ENCODE peak calls at places on chromosomes 4 and X, in five cellular contexts. One of them, this sample, is unnamed. For H3K4me1 and H3K36me3, the result is how much of the 10 kb centered on the place peaks cover.

GRCh38 chrX:9676738-9677097 is 88.9 kb downstream of the GPR143 start:
- DNase-seq in adipocyte: no peak
- DNase-seq in neural progenitor cell: no peak
- DNase-seq in fibroblast of lung: no peak
- DNase-seq in endodermal cell: no peak
- DNase-seq in this sample: no peak

GRCh38 chr4:104211657-104212056 is 283.0 kb downstream of the CXXC4 start:
- DNase-seq in adipocyte: no peak
- DNase-seq in neural progenitor cell: no peak
- DNase-seq in fibroblast of lung: no peak
- DNase-seq in endodermal cell: no peak
- DNase-seq in this sample: no peak

GRCh38 chrX:72526534-72527508 is 45.8 kb downstream of the HDAC8 start:
- DNase-seq in adipocyte: no peak
- DNase-seq in neural progenitor cell: no peak
- DNase-seq in fibroblast of lung: peak
- DNase-seq in endodermal cell: no peak
- DNase-seq in this sample: no peak

GRCh38 chr4:140239311-140239710 is 85.3 kb upstream of the MAML3 start:
- DNase-seq in adipocyte: no peak
- DNase-seq in neural progenitor cell: no peak
- DNase-seq in fibroblast of lung: no peak
- DNase-seq in endodermal cell: no peak
- DNase-seq in this sample: no peak

GRCh38 chrX:40755291-40756249 is 20.2 kb upstream of the MED14 start:
- DNase-seq in adipocyte: peak
- DNase-seq in neural progenitor cell: no peak
- DNase-seq in fibroblast of lung: peak
- DNase-seq in endodermal cell: peak
- DNase-seq in this sample: no peak

GRCh38 chr4:42654606-42655005 is 2.3 kb downstream of the ATP8A1 start:
- DNase-seq in adipocyte: peak
- DNase-seq in neural progenitor cell: no peak
- DNase-seq in fibroblast of lung: peak
- DNase-seq in endodermal cell: no peak
- DNase-seq in this sample: peak

GRCh38 chr4:12409507-12410190 is 981.0 kb upstream of the HS3ST1 start:
- DNase-seq in adipocyte: peak
- DNase-seq in neural progenitor cell: no peak
- DNase-seq in fibroblast of lung: peak
- DNase-seq in endodermal cell: no peak
- DNase-seq in this sample: peak

GRCh38 chrX:28920554-28920953 is 333.3 kb downstream of the IL1RAPL1 start:
- DNase-seq in adipocyte: no peak
- DNase-seq in neural progenitor cell: no peak
- DNase-seq in fibroblast of lung: peak
- DNase-seq in endodermal cell: no peak
- DNase-seq in this sample: no peak

GRCh38 chrX:29241831-29242230 is 654.6 kb downstream of the IL1RAPL1 start:
- DNase-seq in adipocyte: no peak
- DNase-seq in neural progenitor cell: no peak
- DNase-seq in fibroblast of lung: peak
- DNase-seq in endodermal cell: no peak
- DNase-seq in this sample: no peak

GRCh38 chr4:8189551-8190466 is 9.3 kb upstream of the SH3TC1 start:
- DNase-seq in adipocyte: no peak
- DNase-seq in neural progenitor cell: no peak
- DNase-seq in fibroblast of lung: no peak
- DNase-seq in endodermal cell: no peak
- DNase-seq in this sample: no peak

GRCh38 chr4:6953751-6954380 is 44.2 kb downstream of the TBC1D14 start:
- DNase-seq in adipocyte: peak
- DNase-seq in neural progenitor cell: peak
- DNase-seq in fibroblast of lung: peak
- DNase-seq in endodermal cell: peak
- DNase-seq in this sample: peak

GRCh38 chrX:107429090-107429489 is 20.4 kb upstream of the FRMPD3 start:
- DNase-seq in adipocyte: no peak
- DNase-seq in neural progenitor cell: peak
- DNase-seq in fibroblast of lung: no peak
- DNase-seq in endodermal cell: peak
- DNase-seq in this sample: no peak

GRCh38 chr4:61320154-61320553 is 120.0 kb downstream of the ADGRL3 start:
- DNase-seq in adipocyte: peak
- DNase-seq in neural progenitor cell: no peak
- DNase-seq in fibroblast of lung: peak
- DNase-seq in endodermal cell: no peak
- DNase-seq in this sample: peak

GRCh38 chr4:22410645-22411247 is 105.1 kb downstream of the ADGRA3 start:
- DNase-seq in adipocyte: peak
- DNase-seq in neural progenitor cell: peak
- DNase-seq in fibroblast of lung: no peak
- DNase-seq in endodermal cell: no peak
- DNase-seq in this sample: no peak

GRCh38 chrX:1534321-1535168 is 2.4 kb downstream of the P2RY8 start:
- DNase-seq in adipocyte: no peak
- DNase-seq in neural progenitor cell: peak
- DNase-seq in fibroblast of lung: no peak
- DNase-seq in endodermal cell: peak
- DNase-seq in this sample: no peak

GRCh38 chrX:3713225-3713936 is at the start of gene PRKX:
- DNase-seq in adipocyte: peak
- DNase-seq in neural progenitor cell: peak
- DNase-seq in fibroblast of lung: peak
- DNase-seq in endodermal cell: peak
- DNase-seq in this sample: peak

GRCh38 chr4:112523764-112524505 is 8.0 kb upstream of the NEUROG2 start:
- DNase-seq in adipocyte: no peak
- DNase-seq in neural progenitor cell: peak
- DNase-seq in fibroblast of lung: no peak
- DNase-seq in endodermal cell: peak
- DNase-seq in this sample: peak

GRCh38 chrX:96314974-96315373 is 369.7 kb upstream of the DIAPH2 start:
- DNase-seq in adipocyte: no peak
- DNase-seq in neural progenitor cell: no peak
- DNase-seq in fibroblast of lung: peak
- DNase-seq in endodermal cell: no peak
- DNase-seq in this sample: peak

GRCh38 chr4:3307060-3307459 is 14.2 kb downstream of the RGS12 start:
- DNase-seq in adipocyte: no peak
- DNase-seq in neural progenitor cell: no peak
- DNase-seq in fibroblast of lung: no peak
- DNase-seq in endodermal cell: peak
- DNase-seq in this sample: no peak

GRCh38 chrX:135973025-135973547 is 702 bp downstream of the MMGT1 start:
- DNase-seq in adipocyte: peak
- DNase-seq in neural progenitor cell: no peak
- DNase-seq in fibroblast of lung: no peak
- DNase-seq in endodermal cell: no peak
- DNase-seq in this sample: peak

GRCh38 chr4:105241456-105241855 is 94.8 kb downstream of the TET2 start:
- DNase-seq in adipocyte: no peak
- DNase-seq in neural progenitor cell: no peak
- DNase-seq in fibroblast of lung: no peak
- DNase-seq in endodermal cell: no peak
- DNase-seq in this sample: no peak

GRCh38 chr4:123083612-123084011 is 161.2 kb upstream of the NUDT6 start:
- DNase-seq in adipocyte: no peak
- DNase-seq in neural progenitor cell: no peak
- DNase-seq in fibroblast of lung: no peak
- DNase-seq in endodermal cell: no peak
- DNase-seq in this sample: no peak

GRCh38 chr4:121789960-121790829 is 10.9 kb upstream of the EXOSC9 start:
- DNase-seq in adipocyte: peak
- DNase-seq in neural progenitor cell: no peak
- DNase-seq in fibroblast of lung: peak
- DNase-seq in endodermal cell: no peak
- DNase-seq in this sample: peak

GRCh38 chr4:121792966-121793365 is 8.2 kb upstream of the EXOSC9 start:
- DNase-seq in adipocyte: no peak
- DNase-seq in neural progenitor cell: no peak
- DNase-seq in fibroblast of lung: no peak
- DNase-seq in endodermal cell: no peak
- DNase-seq in this sample: peak

GRCh38 chr4:121790976-121791375 is 10.1 kb upstream of the EXOSC9 start:
- DNase-seq in adipocyte: no peak
- DNase-seq in neural progenitor cell: no peak
- DNase-seq in fibroblast of lung: peak
- DNase-seq in endodermal cell: no peak
- DNase-seq in this sample: no peak

GRCh38 chr4:121789470-121789869 is 11.7 kb upstream of the EXOSC9 start:
- DNase-seq in adipocyte: peak
- DNase-seq in neural progenitor cell: no peak
- DNase-seq in fibroblast of lung: peak
- DNase-seq in endodermal cell: no peak
- DNase-seq in this sample: no peak

GRCh38 chr4:121791481-121791880 is 9.6 kb upstream of the EXOSC9 start:
- DNase-seq in adipocyte: peak
- DNase-seq in neural progenitor cell: no peak
- DNase-seq in fibroblast of lung: peak
- DNase-seq in endodermal cell: no peak
- DNase-seq in this sample: peak
- H3K4me1 ChIP-seq in adipocyte: under half
- H3K4me1 ChIP-seq in neural progenitor cell: under half
- H3K4me1 ChIP-seq in fibroblast of lung: under half
- H3K4me1 ChIP-seq in endodermal cell: under half
- H3K4me1 ChIP-seq in this sample: under half

DNA sequence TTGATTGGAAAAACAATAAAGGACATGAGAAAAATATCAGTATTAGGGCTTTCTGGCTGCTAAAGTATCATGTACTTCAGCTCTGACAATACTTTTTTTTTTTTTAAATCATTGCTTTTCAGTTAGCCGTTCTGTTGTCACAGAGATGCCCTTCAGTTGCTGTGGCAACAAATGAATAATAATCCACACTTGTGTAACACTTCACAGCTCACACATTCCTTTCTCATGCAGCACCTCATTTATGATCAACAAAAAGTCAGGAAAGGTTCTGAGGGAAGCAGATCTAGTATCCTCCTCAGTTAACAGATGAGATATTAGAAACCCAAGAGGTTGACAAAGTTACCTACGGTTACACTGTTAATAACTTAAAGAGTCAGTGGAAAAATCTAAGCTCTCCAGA is 444.2 kb upstream of the SLIT2 start:
- DNase-seq in adipocyte: no peak
- DNase-seq in neural progenitor cell: no peak
- DNase-seq in fibroblast of lung: peak
- DNase-seq in endodermal cell: no peak
- DNase-seq in this sample: peak
- H3K9ac ChIP-seq in adipocyte: no peak
- H3K9ac ChIP-seq in neural progenitor cell: no peak
- H3K9ac ChIP-seq in fibroblast of lung: no peak
- H3K9ac ChIP-seq in endodermal cell: no peak
- H3K9ac ChIP-seq in this sample: no peak

DNA sequence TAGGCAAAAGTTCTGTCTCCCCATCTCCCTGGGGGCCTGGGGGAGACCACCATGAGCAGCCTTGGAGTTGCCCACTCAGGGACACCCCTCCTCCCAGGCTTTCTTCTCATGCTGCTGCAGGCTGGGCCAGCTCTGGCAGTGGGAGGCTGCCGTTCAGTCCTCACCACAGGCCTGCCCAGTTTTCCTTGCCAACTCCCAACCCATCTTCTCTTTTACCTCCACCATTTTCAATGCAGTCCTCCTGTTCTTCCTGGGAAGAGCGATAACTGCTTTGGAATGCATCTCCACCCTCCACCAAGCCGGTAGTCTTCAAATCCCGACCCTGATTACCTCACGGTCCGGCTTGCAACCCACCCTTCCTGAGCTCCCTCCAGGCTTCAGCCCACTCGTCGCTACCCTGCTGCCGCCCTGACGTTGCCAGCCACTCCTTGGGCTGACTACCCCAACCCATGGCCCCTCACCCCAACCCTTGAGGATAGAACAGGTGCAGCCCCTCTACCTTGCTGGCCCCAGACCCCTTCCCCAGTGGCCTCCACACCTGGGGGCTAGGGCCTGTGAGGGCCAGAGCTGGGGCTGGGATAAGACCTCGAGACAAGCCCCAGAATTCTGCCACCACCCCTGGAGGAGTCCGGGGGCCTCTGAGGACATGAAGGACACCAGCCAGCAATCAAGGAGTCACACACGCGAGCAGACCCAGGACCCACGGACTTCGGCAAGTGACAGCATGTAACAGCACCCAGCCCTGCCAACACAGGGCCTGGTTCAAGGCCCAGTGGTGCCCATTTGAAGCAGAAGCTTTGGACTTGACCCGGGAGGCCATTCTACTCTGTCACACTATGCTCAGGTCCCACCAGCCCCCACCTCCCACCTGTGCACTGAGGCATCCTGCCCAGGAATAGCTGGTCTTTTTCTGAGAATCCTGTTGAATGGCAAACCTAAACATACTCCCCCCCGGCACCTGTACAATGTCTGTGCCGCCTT is 9.2 kb downstream of the WDR1 start:
- DNase-seq in adipocyte: peak
- DNase-seq in neural progenitor cell: no peak
- DNase-seq in fibroblast of lung: peak
- DNase-seq in endodermal cell: no peak
- DNase-seq in this sample: no peak
- H3K36me3 ChIP-seq in adipocyte: half or more
- H3K36me3 ChIP-seq in neural progenitor cell: under half
- H3K36me3 ChIP-seq in fibroblast of lung: under half
- H3K36me3 ChIP-seq in endodermal cell: half or more
- H3K36me3 ChIP-seq in this sample: under half

GRCh38 chr4:48645225-48645794 is 134.8 kb downstream of the FRYL start:
- DNase-seq in adipocyte: peak
- DNase-seq in neural progenitor cell: no peak
- DNase-seq in fibroblast of lung: peak
- DNase-seq in endodermal cell: no peak
- DNase-seq in this sample: no peak

GRCh38 chr4:48651869-48652447 is 128.1 kb downstream of the FRYL start:
- DNase-seq in adipocyte: peak
- DNase-seq in neural progenitor cell: no peak
- DNase-seq in fibroblast of lung: peak
- DNase-seq in endodermal cell: no peak
- DNase-seq in this sample: peak

GRCh38 chr4:48653217-48654014 is 126.7 kb downstream of the FRYL start:
- DNase-seq in adipocyte: peak
- DNase-seq in neural progenitor cell: peak
- DNase-seq in fibroblast of lung: peak
- DNase-seq in endodermal cell: peak
- DNase-seq in this sample: no peak

GRCh38 chr4:48654015-48654664 is 125.9 kb downstream of the FRYL start:
- DNase-seq in adipocyte: no peak
- DNase-seq in neural progenitor cell: no peak
- DNase-seq in fibroblast of lung: peak
- DNase-seq in endodermal cell: no peak
- DNase-seq in this sample: no peak

GRCh38 chr4:48649505-48649904 is 130.6 kb downstream of the FRYL start:
- DNase-seq in adipocyte: no peak
- DNase-seq in neural progenitor cell: no peak
- DNase-seq in fibroblast of lung: no peak
- DNase-seq in endodermal cell: no peak
- DNase-seq in this sample: no peak
- H3K4me1 ChIP-seq in adipocyte: under half
- H3K4me1 ChIP-seq in neural progenitor cell: under half
- H3K4me1 ChIP-seq in fibroblast of lung: under half
- H3K4me1 ChIP-seq in endodermal cell: under half
- H3K4me1 ChIP-seq in this sample: under half

This sample was measured in mammary epithelial cell.